ENCODE peak calls at places on chromosome X, in eight cellular contexts. Z, O, L, Q, D, Y, M and P are unnamed samples. For H3K4me1, the result is how much of the 10 kb centered on the place peaks cover.

GRCh38 chrX:14506866-14507265 is 22.5 kb upstream of the GLRA2 start:
- DNase-seq in L (no peak), Y (no peak), O (no peak), M (no peak), Q (no peak), D (no peak), Z (no peak), P (no peak)

GRCh38 chrX:124307253-124307907 is 25.1 kb upstream of the TEX13D start:
- DNase-seq in D (no peak), Q (no peak), Y (no peak), O (no peak), L (no peak), M (no peak), Z (no peak), P (no peak)

GRCh38 chrX:106917830-106918500 is 2.2 kb upstream of the CLDN2 start:
- DNase-seq in M (peak), D (no peak), Y (no peak), O (peak), L (no peak), Q (no peak), Z (no peak), P (peak)

GRCh38 chrX:109797311-109797975 is 64.4 kb upstream of the ACSL4 start:
- DNase-seq in O (no peak), Y (no peak), L (no peak), M (no peak), Z (no peak), D (no peak), Q (no peak), P (no peak)

GRCh38 chrX:152817082-152817744 is 13.3 kb downstream of the CETN2 start:
- DNase-seq in O (peak), Z (peak), L (no peak), M (no peak), Q (no peak), Y (no peak), D (peak), P (no peak)

GRCh38 chrX:149010026-149010898 is 494.8 kb downstream of the IDS start:
- DNase-seq in O (no peak), Y (no peak), Z (no peak), Q (no peak), L (no peak), D (peak), M (no peak), P (no peak)

GRCh38 chrX:118346258-118347094 is 570 bp downstream of the WDR44 start:
- DNase-seq in O (peak), M (no peak), L (peak), Z (peak), D (peak), Y (no peak), Q (peak), P (peak)

GRCh38 chrX:123835661-123836371 is 24.0 kb upstream of the XIAP start:
- DNase-seq in D (no peak), Z (no peak), L (no peak), Q (no peak), M (peak), O (no peak), Y (no peak), P (no peak)

GRCh38 chrX:148530464-148531077 is 30.2 kb downstream of the AFF2 start:
- DNase-seq in O (peak), Z (no peak), Q (no peak), L (no peak), Y (no peak), D (peak), M (no peak), P (no peak)

GRCh38 chrX:12919051-12919450 is 12.6 kb downstream of the TLR8 start:
- DNase-seq in L (no peak), M (no peak), Y (no peak), Q (no peak), O (no peak), Z (no peak), D (no peak), P (no peak)

GRCh38 chrX:137916090-137916746 is 350.3 kb downstream of the ZIC3 start:
- DNase-seq in M (no peak), Q (no peak), D (no peak), L (no peak), O (no peak), Z (no peak), Y (no peak), P (no peak)

GRCh38 chrX:153909980-153910360 is 5.5 kb downstream of the AVPR2 start:
- DNase-seq in Z (no peak), Q (no peak), M (no peak), D (no peak), O (no peak), L (no peak), Y (no peak), P (no peak)

GRCh38 chrX:133983243-133983973 is 2.0 kb downstream of the GPC3 start:
- DNase-seq in Z (no peak), O (no peak), L (no peak), D (no peak), Y (no peak), Q (no peak), M (no peak), P (no peak)
- H3K4me1 ChIP-seq in Z (under half), O (under half), L (under half), D (under half), Y (under half), Q (under half), M (under half), P (under half)

GRCh38 chrX:39855748-39856129 is 242.0 kb downstream of the BCOR start:
- DNase-seq in Q (no peak), O (peak), Z (peak), D (peak), L (no peak), Y (no peak), M (peak), P (no peak)

GRCh38 chrX:39853417-39853816 is 244.3 kb downstream of the BCOR start:
- DNase-seq in M (no peak), D (no peak), Z (no peak), O (no peak), Q (no peak), Y (no peak), L (no peak), P (no peak)

GRCh38 chrX:39857780-39858179 is 240.0 kb downstream of the BCOR start:
- DNase-seq in O (no peak), Q (no peak), D (no peak), Y (no peak), Z (no peak), L (no peak), M (no peak), P (no peak)

GRCh38 chrX:39854772-39855747 is 242.7 kb downstream of the BCOR start:
- DNase-seq in Q (no peak), L (no peak), M (no peak), Y (no peak), O (no peak), Z (peak), D (peak), P (no peak)

GRCh38 chrX:39856472-39857121 is 241.2 kb downstream of the BCOR start:
- DNase-seq in Y (no peak), Z (no peak), M (no peak), O (no peak), L (no peak), D (no peak), Q (no peak), P (no peak)
- H3K4me1 ChIP-seq in Y (under half), Z (under half), M (under half), O (under half), L (under half), D (under half), Q (under half), P (under half)

GRCh38 chrX:10021461-10022272 is 54.5 kb downstream of the CLDN34 start:
- DNase-seq in O (no peak), L (no peak), Z (peak), M (no peak), D (no peak), Y (no peak), Q (no peak), P (no peak)
- H3K4me1 ChIP-seq in O (under half), L (half or more), Z (under half), M (under half), D (under half), Y (under half), Q (under half), P (under half)

DNA sequence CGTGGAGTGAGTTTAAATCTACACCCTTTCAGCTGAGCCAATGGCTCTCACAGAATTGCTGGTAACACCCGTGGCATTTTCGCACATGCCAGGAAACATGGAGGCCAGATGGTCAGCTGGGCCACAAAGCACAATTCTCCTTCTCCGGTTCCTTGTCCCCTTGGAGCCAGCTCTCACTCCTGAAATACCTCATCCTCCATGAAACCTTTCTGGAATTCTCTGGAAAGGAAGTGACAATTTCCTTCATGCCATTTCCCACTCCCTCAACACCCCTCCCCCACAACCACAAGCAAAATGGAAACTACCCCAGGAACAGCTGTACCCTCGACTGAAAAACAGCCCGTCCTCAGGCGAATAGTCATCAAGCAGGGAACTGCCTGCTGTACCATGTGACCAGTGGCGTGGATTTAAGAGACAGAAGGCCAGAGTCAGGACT is 24.7 kb downstream of the ELF4 start:
- DNase-seq in Y (no peak), M (no peak), Q (no peak), D (no peak), O (no peak), Z (no peak), L (no peak), P (no peak)
- H3K4me1 ChIP-seq in Y (under half), M (under half), Q (under half), D (under half), O (under half), Z (under half), L (under half), P (under half)

GRCh38 chrX:39493168-39493567 is 604.6 kb downstream of the BCOR start:
- DNase-seq in M (no peak), D (no peak), Y (no peak), Z (no peak), O (no peak), Q (no peak), L (no peak), P (no peak)
- H3K4me1 ChIP-seq in M (under half), D (under half), Y (under half), Z (under half), O (under half), Q (under half), L (under half), P (under half)

GRCh38 chrX:28756647-28757046 is 169.4 kb downstream of the IL1RAPL1 start:
- DNase-seq in M (no peak), Q (no peak), Y (no peak), L (no peak), O (no peak), Z (no peak), D (no peak), P (no peak)

GRCh38 chrX:28752330-28752729 is 165.1 kb downstream of the IL1RAPL1 start:
- DNase-seq in Y (no peak), L (no peak), Q (no peak), Z (no peak), O (no peak), D (no peak), M (no peak), P (no peak)

GRCh38 chrX:28756175-28756574 is 168.9 kb downstream of the IL1RAPL1 start:
- DNase-seq in O (no peak), M (no peak), L (no peak), Z (no peak), D (no peak), Y (no peak), Q (no peak), P (no peak)

GRCh38 chrX:28757290-28757689 is 170.0 kb downstream of the IL1RAPL1 start:
- DNase-seq in Z (no peak), Y (no peak), M (no peak), D (no peak), O (no peak), Q (no peak), L (no peak), P (no peak)
- H3K4me1 ChIP-seq in Z (under half), Y (under half), M (under half), D (under half), O (under half), Q (under half), L (under half), P (under half)

GRCh38 chrX:97587171-97587570 is 703.5 kb downstream of the RPA4 start:
- DNase-seq in M (no peak), Z (no peak), D (no peak), Y (no peak), O (no peak), L (no peak), Q (no peak), P (no peak)
- H3K4me1 ChIP-seq in M (under half), Z (under half), D (under half), Y (under half), O (under half), L (under half), Q (under half), P (under half)

GRCh38 chrX:140274761-140275525 is 229.9 kb downstream of the SOX3 start:
- DNase-seq in M (no peak), Y (no peak), L (no peak), D (no peak), Z (no peak), Q (no peak), O (peak), P (no peak)

GRCh38 chrX:140273921-140274320 is 230.9 kb downstream of the SOX3 start:
- DNase-seq in Q (no peak), L (no peak), M (no peak), O (no peak), Z (no peak), D (no peak), Y (no peak), P (no peak)
- H3K4me1 ChIP-seq in Q (under half), L (under half), M (under half), O (under half), Z (under half), D (under half), Y (under half), P (under half)